ENCODE peak calls at places on chromosomes 11 and 22, in five cellular contexts. B is activated T-helper 1 cell treated with Interleukin-2 at 50 U/mL for 16 hours, K is glutamatergic neuron, Y is NCI-H1417, P is B cell. N is an unnamed sample.

GRCh38 chr11:1078191-1078601 is 3.5 kb downstream of the MUC2 start:
- DNase-seq in B (no peak), K (peak; percentile 14), Y (no peak), P (no peak), N (no peak)

GRCh38 chr22:33600113-33600512 is 320.2 kb downstream of the LARGE1 start:
- DNase-seq in B (no peak), K (no peak), Y (no peak), P (no peak), N (no peak)

GRCh38 chr11:73907191-73907590 is 30.4 kb downstream of the PAAF1 start:
- DNase-seq in B (no peak), K (no peak), Y (no peak), P (no peak), N (peak; percentile 1)

GRCh38 chr11:76674517-76675400 is 4.2 kb upstream of the LRRC32 start:
- DNase-seq in B (no peak), K (no peak), Y (no peak), P (peak; percentile 74), N (no peak)

GRCh38 chr22:29883831-29884139 is 811 bp downstream of the MTMR3 start:
- DNase-seq in B (no peak), K (no peak), Y (no peak), P (no peak), N (no peak)

GRCh38 chr11:22558638-22559037 is 67.0 kb downstream of the FANCF start:
- DNase-seq in B (no peak), K (peak; percentile 28), Y (peak; percentile 56), P (no peak), N (no peak)

GRCh38 chr11:110355011-110355744 is 58.8 kb upstream of the RDX start:
- DNase-seq in B (no peak), K (no peak), Y (peak; percentile 61), P (no peak), N (no peak)

GRCh38 chr22:37629928-37630327 is 9.5 kb upstream of the SH3BP1 start:
- DNase-seq in B (no peak), K (no peak), Y (no peak), P (no peak), N (no peak)

GRCh38 chr11:129574431-129574830 is 198.8 kb downstream of the BARX2 start:
- DNase-seq in B (no peak), K (no peak), Y (no peak), P (no peak), N (no peak)

GRCh38 chr11:85977751-85978160 is 91.1 kb downstream of the PICALM start:
- DNase-seq in B (no peak), K (no peak), Y (no peak), P (no peak), N (no peak)

GRCh38 chr22:42848941-42849340 is 8.1 kb downstream of the ARFGAP3 start:
- DNase-seq in B (no peak), K (no peak), Y (no peak), P (no peak), N (no peak)

GRCh38 chr22:35559354-35560005 is 18.8 kb downstream of the RASD2 start:
- DNase-seq in B (no peak), K (no peak), Y (no peak), P (no peak), N (no peak)

GRCh38 chr11:13269775-13270174 is 7.8 kb upstream of the BMAL1 start:
- DNase-seq in B (no peak), K (no peak), Y (no peak), P (no peak), N (no peak)

GRCh38 chr11:8403310-8403709 is 139.6 kb upstream of the LMO1 start:
- DNase-seq in B (no peak), K (no peak), Y (no peak), P (no peak), N (no peak)

GRCh38 chr11:111601636-111601978 is 642 bp upstream of the SIK2 start:
- DNase-seq in B (no peak), K (no peak), Y (no peak), P (no peak), N (no peak)

GRCh38 chr11:57432714-57433163 is 5.8 kb upstream of the SLC43A3 start:
- DNase-seq in B (no peak), K (no peak), Y (no peak), P (no peak), N (no peak)

GRCh38 chr11:60992842-60993409 is 21.4 kb downstream of the CD6 start:
- DNase-seq in B (no peak), K (no peak), Y (no peak), P (no peak), N (no peak)

GRCh38 chr22:17471901-17472566 is 91.3 kb upstream of the SLC25A18 start:
- DNase-seq in B (no peak), K (peak; percentile 41), Y (no peak), P (no peak), N (no peak)

GRCh38 chr22:31691408-31691807 is 29.4 kb upstream of the PISD start:
- DNase-seq in B (no peak), K (no peak), Y (no peak), P (no peak), N (no peak)

GRCh38 chr11:35688023-35688422 is 25.4 kb downstream of the TRIM44 start:
- DNase-seq in B (no peak), K (no peak), Y (no peak), P (no peak), N (no peak)

GRCh38 chr22:46573781-46574437 is 36.5 kb upstream of the CELSR1 start:
- DNase-seq in B (no peak), K (no peak), Y (no peak), P (no peak), N (no peak)

GRCh38 chr11:61042537-61042936 is 59.8 kb upstream of the CD5 start:
- DNase-seq in B (no peak), K (no peak), Y (no peak), P (no peak), N (no peak)

GRCh38 chr22:35629406-35630234 is 12.5 kb upstream of the MB start:
- DNase-seq in B (peak; percentile 14), K (no peak), Y (no peak), P (no peak), N (peak; percentile 40)

GRCh38 chr11:118438314-118438931 is 2.1 kb downstream of the KMT2A start:
- DNase-seq in B (peak; percentile 23), K (peak; percentile 41), Y (peak; percentile 69), P (peak; percentile 58), N (peak; percentile 36)

GRCh38 chr11:46176421-46176820 is 55.2 kb upstream of the PHF21A start:
- DNase-seq in B (no peak), K (no peak), Y (no peak), P (no peak), N (no peak)

GRCh38 chr22:49500076-49500460 is 327.6 kb downstream of the BRD1 start:
- DNase-seq in B (no peak), K (no peak), Y (no peak), P (no peak), N (no peak)

GRCh38 chr22:19143967-19144400 is 467 bp downstream of the ESS2 start:
- DNase-seq in B (no peak), K (no peak), Y (peak; percentile 26), P (no peak), N (no peak)

GRCh38 chr22:21102659-21103267 is 57.0 kb downstream of the LRRC74B start:
- DNase-seq in B (peak; percentile 51), K (peak; percentile 91), Y (peak; percentile 71), P (peak; percentile 69), N (peak; percentile 62)